ENCODE peak calls at places on chromosomes 4 and X, in nine cellular contexts. One of them, this sample, is unnamed.

GRCh38 chr4:57190651-57191481 is 80.7 kb upstream of the IGFBP7 start:
- DNase-seq in mammary epithelial cell: peak; percentile 11
- DNase-seq in choroid plexus epithelial cell: peak; percentile 46
- DNase-seq in upper lobe of right lung: no peak
- DNase-seq in astrocyte of the spinal cord: peak; percentile 28
- DNase-seq in brain microvascular endothelial cell: peak; percentile 20
- DNase-seq in CD8-positive, alpha-beta T cell: no peak
- DNase-seq in foreskin keratinocyte: peak; percentile 13
- DNase-seq in testis: peak; percentile 57
- DNase-seq in this sample: no peak

GRCh38 chr4:53586121-53586816 is 5.0 kb downstream of the LNX1 start:
- DNase-seq in brain microvascular endothelial cell: peak; percentile 92
- DNase-seq in upper lobe of right lung: no peak
- DNase-seq in testis: no peak
- DNase-seq in foreskin keratinocyte: peak; percentile 96
- DNase-seq in mammary epithelial cell: peak; percentile 74
- DNase-seq in astrocyte of the spinal cord: peak; percentile 79
- DNase-seq in CD8-positive, alpha-beta T cell: no peak
- DNase-seq in choroid plexus epithelial cell: peak; percentile 92
- DNase-seq in this sample: no peak

GRCh38 chrX:15820106-15821073 is 30.1 kb downstream of the ZRSR2 start:
- DNase-seq in testis: no peak
- DNase-seq in foreskin keratinocyte: no peak
- DNase-seq in CD8-positive, alpha-beta T cell: no peak
- DNase-seq in mammary epithelial cell: no peak
- DNase-seq in brain microvascular endothelial cell: no peak
- DNase-seq in astrocyte of the spinal cord: peak; percentile 17
- DNase-seq in choroid plexus epithelial cell: no peak
- DNase-seq in upper lobe of right lung: no peak
- DNase-seq in this sample: no peak

GRCh38 chr4:141391771-141392170 is 171.1 kb downstream of the ZNF330 start:
- DNase-seq in astrocyte of the spinal cord: peak; percentile 20
- DNase-seq in mammary epithelial cell: peak; percentile 87
- DNase-seq in upper lobe of right lung: no peak
- DNase-seq in brain microvascular endothelial cell: no peak
- DNase-seq in foreskin keratinocyte: peak; percentile 97
- DNase-seq in testis: no peak
- DNase-seq in choroid plexus epithelial cell: no peak
- DNase-seq in CD8-positive, alpha-beta T cell: no peak
- DNase-seq in this sample: no peak

GRCh38 chr4:74111990-74112389 is 13.0 kb upstream of the CXCL2 start:
- DNase-seq in astrocyte of the spinal cord: peak; percentile 78
- DNase-seq in CD8-positive, alpha-beta T cell: no peak
- DNase-seq in choroid plexus epithelial cell: peak; percentile 65
- DNase-seq in mammary epithelial cell: peak; percentile 96
- DNase-seq in foreskin keratinocyte: peak; percentile 100
- DNase-seq in testis: no peak
- DNase-seq in brain microvascular endothelial cell: peak; percentile 85
- DNase-seq in upper lobe of right lung: peak; percentile 67
- DNase-seq in this sample: no peak

GRCh38 chr4:10105421-10105820 is 11.2 kb downstream of the WDR1 start:
- DNase-seq in foreskin keratinocyte: peak; percentile 55
- DNase-seq in mammary epithelial cell: no peak
- DNase-seq in upper lobe of right lung: no peak
- DNase-seq in testis: no peak
- DNase-seq in choroid plexus epithelial cell: no peak
- DNase-seq in brain microvascular endothelial cell: no peak
- DNase-seq in astrocyte of the spinal cord: no peak
- DNase-seq in CD8-positive, alpha-beta T cell: no peak
- DNase-seq in this sample: no peak

GRCh38 chr4:137693641-137694040 is 161.3 kb upstream of the PCDH18 start:
- DNase-seq in upper lobe of right lung: no peak
- DNase-seq in astrocyte of the spinal cord: no peak
- DNase-seq in mammary epithelial cell: no peak
- DNase-seq in brain microvascular endothelial cell: no peak
- DNase-seq in choroid plexus epithelial cell: peak; percentile 43
- DNase-seq in testis: no peak
- DNase-seq in foreskin keratinocyte: no peak
- DNase-seq in CD8-positive, alpha-beta T cell: no peak
- DNase-seq in this sample: no peak

GRCh38 chr4:148831945-148832344 is 389.7 kb upstream of the NR3C2 start:
- DNase-seq in CD8-positive, alpha-beta T cell: no peak
- DNase-seq in mammary epithelial cell: peak; percentile 95
- DNase-seq in testis: no peak
- DNase-seq in astrocyte of the spinal cord: peak; percentile 89
- DNase-seq in foreskin keratinocyte: peak; percentile 94
- DNase-seq in choroid plexus epithelial cell: peak; percentile 77
- DNase-seq in upper lobe of right lung: no peak
- DNase-seq in brain microvascular endothelial cell: peak; percentile 59
- DNase-seq in this sample: no peak

GRCh38 chrX:39309721-39310152 is 508.5 kb downstream of the MID1IP1 start:
- DNase-seq in mammary epithelial cell: peak; percentile 9
- DNase-seq in testis: no peak
- DNase-seq in astrocyte of the spinal cord: peak; percentile 7
- DNase-seq in upper lobe of right lung: no peak
- DNase-seq in CD8-positive, alpha-beta T cell: peak; percentile 38
- DNase-seq in brain microvascular endothelial cell: peak; percentile 57
- DNase-seq in choroid plexus epithelial cell: peak; percentile 47
- DNase-seq in foreskin keratinocyte: peak; percentile 1
- DNase-seq in this sample: no peak

GRCh38 chr4:171353535-171353934 is 459.7 kb upstream of the GALNTL6 start:
- DNase-seq in brain microvascular endothelial cell: no peak
- DNase-seq in upper lobe of right lung: no peak
- DNase-seq in astrocyte of the spinal cord: peak; percentile 1
- DNase-seq in foreskin keratinocyte: no peak
- DNase-seq in choroid plexus epithelial cell: no peak
- DNase-seq in mammary epithelial cell: no peak
- DNase-seq in testis: no peak
- DNase-seq in CD8-positive, alpha-beta T cell: no peak
- DNase-seq in this sample: no peak
- TF ChIP-seq CTCF in brain microvascular endothelial cell: no peak
- TF ChIP-seq CTCF in upper lobe of right lung: no peak
- TF ChIP-seq CTCF in astrocyte of the spinal cord: no peak
- TF ChIP-seq CTCF in foreskin keratinocyte: no peak
- TF ChIP-seq CTCF in choroid plexus epithelial cell: no peak
- TF ChIP-seq CTCF in mammary epithelial cell: no peak
- TF ChIP-seq CTCF in testis: no peak
- TF ChIP-seq CTCF in CD8-positive, alpha-beta T cell: no peak
- TF ChIP-seq CTCF in this sample: no peak

GRCh38 chrX:132875705-132876508 is 82.5 kb downstream of the HS6ST2 start:
- DNase-seq in choroid plexus epithelial cell: no peak
- DNase-seq in testis: no peak
- DNase-seq in brain microvascular endothelial cell: no peak
- DNase-seq in CD8-positive, alpha-beta T cell: no peak
- DNase-seq in mammary epithelial cell: no peak
- DNase-seq in upper lobe of right lung: no peak
- DNase-seq in foreskin keratinocyte: no peak
- DNase-seq in astrocyte of the spinal cord: no peak
- DNase-seq in this sample: no peak

GRCh38 chrX:132876933-132877332 is 81.5 kb downstream of the HS6ST2 start:
- DNase-seq in testis: no peak
- DNase-seq in astrocyte of the spinal cord: no peak
- DNase-seq in foreskin keratinocyte: no peak
- DNase-seq in CD8-positive, alpha-beta T cell: no peak
- DNase-seq in upper lobe of right lung: no peak
- DNase-seq in brain microvascular endothelial cell: no peak
- DNase-seq in choroid plexus epithelial cell: no peak
- DNase-seq in mammary epithelial cell: no peak
- DNase-seq in this sample: no peak

GRCh38 chrX:132877954-132878536 is 80.4 kb downstream of the HS6ST2 start:
- DNase-seq in astrocyte of the spinal cord: no peak
- DNase-seq in mammary epithelial cell: no peak
- DNase-seq in foreskin keratinocyte: no peak
- DNase-seq in choroid plexus epithelial cell: no peak
- DNase-seq in CD8-positive, alpha-beta T cell: no peak
- DNase-seq in testis: no peak
- DNase-seq in brain microvascular endothelial cell: no peak
- DNase-seq in upper lobe of right lung: no peak
- DNase-seq in this sample: no peak

DNA sequence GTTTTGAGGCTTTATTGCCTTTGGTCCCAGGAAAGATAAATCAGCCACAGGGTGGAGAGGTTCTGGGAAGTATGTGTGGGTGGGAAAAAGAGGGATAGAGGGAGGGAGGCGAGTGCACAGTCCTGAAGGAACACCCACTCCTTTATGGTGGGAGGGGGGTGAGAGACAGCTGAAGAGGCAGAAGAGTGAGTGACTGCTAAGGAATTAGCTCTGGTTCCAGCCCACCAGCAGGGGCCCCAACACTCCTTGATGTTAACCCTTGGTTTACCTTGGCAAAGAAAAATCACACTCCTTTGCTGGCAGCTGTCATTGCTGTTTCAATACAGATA is 82.0 kb downstream of the HS6ST2 start:
- DNase-seq in CD8-positive, alpha-beta T cell: no peak
- DNase-seq in choroid plexus epithelial cell: no peak
- DNase-seq in testis: peak; percentile 13
- DNase-seq in brain microvascular endothelial cell: no peak
- DNase-seq in astrocyte of the spinal cord: no peak
- DNase-seq in mammary epithelial cell: no peak
- DNase-seq in upper lobe of right lung: no peak
- DNase-seq in foreskin keratinocyte: no peak
- DNase-seq in this sample: no peak
- TF ChIP-seq CTCF in CD8-positive, alpha-beta T cell: no peak
- TF ChIP-seq CTCF in choroid plexus epithelial cell: peak; percentile 1
- TF ChIP-seq CTCF in testis: no peak
- TF ChIP-seq CTCF in brain microvascular endothelial cell: no peak
- TF ChIP-seq CTCF in astrocyte of the spinal cord: no peak
- TF ChIP-seq CTCF in mammary epithelial cell: no peak
- TF ChIP-seq CTCF in upper lobe of right lung: no peak
- TF ChIP-seq CTCF in foreskin keratinocyte: no peak
- TF ChIP-seq CTCF in this sample: no peak

GRCh38 chr4:77852892-77853495 is 9.6 kb upstream of the MRPL1 start:
- DNase-seq in testis: no peak
- DNase-seq in foreskin keratinocyte: no peak
- DNase-seq in astrocyte of the spinal cord: no peak
- DNase-seq in brain microvascular endothelial cell: no peak
- DNase-seq in mammary epithelial cell: no peak
- DNase-seq in CD8-positive, alpha-beta T cell: peak; percentile 70
- DNase-seq in upper lobe of right lung: no peak
- DNase-seq in choroid plexus epithelial cell: no peak
- DNase-seq in this sample: no peak
- TF ChIP-seq CTCF in testis: no peak
- TF ChIP-seq CTCF in foreskin keratinocyte: no peak
- TF ChIP-seq CTCF in astrocyte of the spinal cord: no peak
- TF ChIP-seq CTCF in brain microvascular endothelial cell: no peak
- TF ChIP-seq CTCF in mammary epithelial cell: no peak
- TF ChIP-seq CTCF in CD8-positive, alpha-beta T cell: no peak
- TF ChIP-seq CTCF in upper lobe of right lung: no peak
- TF ChIP-seq CTCF in choroid plexus epithelial cell: no peak
- TF ChIP-seq CTCF in this sample: no peak

GRCh38 chr4:22531226-22531625 is 15.4 kb upstream of the ADGRA3 start:
- DNase-seq in testis: no peak
- DNase-seq in mammary epithelial cell: no peak
- DNase-seq in CD8-positive, alpha-beta T cell: no peak
- DNase-seq in brain microvascular endothelial cell: no peak
- DNase-seq in upper lobe of right lung: no peak
- DNase-seq in choroid plexus epithelial cell: no peak
- DNase-seq in foreskin keratinocyte: no peak
- DNase-seq in astrocyte of the spinal cord: no peak
- DNase-seq in this sample: no peak
- TF ChIP-seq CTCF in testis: no peak
- TF ChIP-seq CTCF in mammary epithelial cell: no peak
- TF ChIP-seq CTCF in CD8-positive, alpha-beta T cell: no peak
- TF ChIP-seq CTCF in brain microvascular endothelial cell: no peak
- TF ChIP-seq CTCF in upper lobe of right lung: no peak
- TF ChIP-seq CTCF in choroid plexus epithelial cell: no peak
- TF ChIP-seq CTCF in foreskin keratinocyte: no peak
- TF ChIP-seq CTCF in astrocyte of the spinal cord: no peak
- TF ChIP-seq CTCF in this sample: no peak

GRCh38 chr4:146029147-146029546 is 90.5 kb upstream of the ZNF827 start:
- DNase-seq in testis: no peak
- DNase-seq in upper lobe of right lung: no peak
- DNase-seq in foreskin keratinocyte: peak; percentile 38
- DNase-seq in CD8-positive, alpha-beta T cell: no peak
- DNase-seq in brain microvascular endothelial cell: no peak
- DNase-seq in astrocyte of the spinal cord: peak; percentile 12
- DNase-seq in mammary epithelial cell: peak; percentile 20
- DNase-seq in choroid plexus epithelial cell: peak; percentile 21
- DNase-seq in this sample: no peak
- TF ChIP-seq CTCF in testis: no peak
- TF ChIP-seq CTCF in upper lobe of right lung: no peak
- TF ChIP-seq CTCF in foreskin keratinocyte: peak; percentile 34
- TF ChIP-seq CTCF in CD8-positive, alpha-beta T cell: no peak
- TF ChIP-seq CTCF in brain microvascular endothelial cell: no peak
- TF ChIP-seq CTCF in astrocyte of the spinal cord: peak; percentile 3
- TF ChIP-seq CTCF in mammary epithelial cell: no peak
- TF ChIP-seq CTCF in choroid plexus epithelial cell: no peak
- TF ChIP-seq CTCF in this sample: no peak

DNA sequence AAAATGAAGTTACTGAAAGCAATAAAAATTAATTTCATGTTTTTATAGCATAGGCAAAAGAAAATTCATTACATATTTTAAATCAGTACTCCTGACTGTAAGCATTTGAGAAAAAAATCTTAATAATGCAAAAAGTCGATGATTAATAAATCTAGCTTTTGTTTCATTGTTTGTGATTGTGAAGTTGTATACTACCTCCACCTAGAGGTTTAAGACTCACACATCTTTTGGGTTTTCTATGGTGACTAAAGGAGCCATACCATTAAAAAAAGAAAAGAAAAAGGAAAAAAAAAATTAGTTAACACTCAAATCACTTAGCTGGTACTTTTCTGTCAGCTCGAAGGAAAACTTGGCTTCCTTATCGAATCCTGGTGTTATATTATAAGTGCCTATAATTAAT is 2.0 kb downstream of the GABRA2 start:
- DNase-seq in foreskin keratinocyte: no peak
- DNase-seq in mammary epithelial cell: no peak
- DNase-seq in upper lobe of right lung: no peak
- DNase-seq in choroid plexus epithelial cell: peak; percentile 6
- DNase-seq in testis: no peak
- DNase-seq in astrocyte of the spinal cord: no peak
- DNase-seq in CD8-positive, alpha-beta T cell: no peak
- DNase-seq in brain microvascular endothelial cell: no peak
- DNase-seq in this sample: no peak
- TF ChIP-seq CTCF in foreskin keratinocyte: peak; percentile 26
- TF ChIP-seq CTCF in mammary epithelial cell: no peak
- TF ChIP-seq CTCF in upper lobe of right lung: no peak
- TF ChIP-seq CTCF in choroid plexus epithelial cell: no peak
- TF ChIP-seq CTCF in testis: no peak
- TF ChIP-seq CTCF in astrocyte of the spinal cord: no peak
- TF ChIP-seq CTCF in CD8-positive, alpha-beta T cell: no peak
- TF ChIP-seq CTCF in brain microvascular endothelial cell: no peak
- TF ChIP-seq CTCF in this sample: no peak

DNA sequence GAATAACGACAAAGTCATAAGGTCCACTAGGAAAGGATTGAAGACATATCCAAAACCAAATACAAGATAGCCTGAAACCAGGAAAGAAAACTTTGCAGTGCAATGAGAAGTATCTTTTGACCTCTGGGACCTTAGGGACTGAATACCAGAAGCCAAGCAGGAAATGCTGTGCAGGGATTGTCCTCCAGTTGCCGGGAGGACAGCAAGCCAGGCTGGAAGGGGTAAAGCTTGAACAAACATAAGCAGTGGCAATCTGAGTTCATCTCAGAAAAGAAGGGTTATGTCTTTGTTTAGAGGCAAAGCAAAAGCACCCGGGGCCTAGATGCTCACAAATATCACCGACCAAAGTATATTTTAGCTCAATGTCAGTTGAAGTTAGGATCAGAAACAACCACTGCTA is 55.3 kb upstream of the VCX start:
- DNase-seq in mammary epithelial cell: no peak
- DNase-seq in choroid plexus epithelial cell: no peak
- DNase-seq in astrocyte of the spinal cord: no peak
- DNase-seq in upper lobe of right lung: no peak
- DNase-seq in brain microvascular endothelial cell: no peak
- DNase-seq in foreskin keratinocyte: no peak
- DNase-seq in testis: no peak
- DNase-seq in CD8-positive, alpha-beta T cell: no peak
- DNase-seq in this sample: no peak
- TF ChIP-seq CTCF in mammary epithelial cell: no peak
- TF ChIP-seq CTCF in choroid plexus epithelial cell: no peak
- TF ChIP-seq CTCF in astrocyte of the spinal cord: no peak
- TF ChIP-seq CTCF in upper lobe of right lung: no peak
- TF ChIP-seq CTCF in brain microvascular endothelial cell: no peak
- TF ChIP-seq CTCF in foreskin keratinocyte: no peak
- TF ChIP-seq CTCF in testis: no peak
- TF ChIP-seq CTCF in CD8-positive, alpha-beta T cell: no peak
- TF ChIP-seq CTCF in this sample: no peak

GRCh38 chrX:47523713-47524166 is 37.3 kb upstream of the ARAF start:
- DNase-seq in testis: no peak
- DNase-seq in brain microvascular endothelial cell: no peak
- DNase-seq in astrocyte of the spinal cord: no peak
- DNase-seq in mammary epithelial cell: no peak
- DNase-seq in choroid plexus epithelial cell: no peak
- DNase-seq in foreskin keratinocyte: no peak
- DNase-seq in upper lobe of right lung: no peak
- DNase-seq in CD8-positive, alpha-beta T cell: no peak
- DNase-seq in this sample: no peak
- TF ChIP-seq CTCF in testis: no peak
- TF ChIP-seq CTCF in brain microvascular endothelial cell: no peak
- TF ChIP-seq CTCF in astrocyte of the spinal cord: no peak
- TF ChIP-seq CTCF in mammary epithelial cell: no peak
- TF ChIP-seq CTCF in choroid plexus epithelial cell: no peak
- TF ChIP-seq CTCF in foreskin keratinocyte: no peak
- TF ChIP-seq CTCF in upper lobe of right lung: no peak
- TF ChIP-seq CTCF in CD8-positive, alpha-beta T cell: peak; percentile 14
- TF ChIP-seq CTCF in this sample: no peak

This sample was measured in coronary artery.